ENCODE peak calls at places on chromosomes 4 and X, in five cellular contexts. X, D, K, B and Z are unnamed samples.
A peak's percentile ranks its signal among the peaks of the same experiment; 100 is the strongest.

GRCh38 chrX:19005909-19006308 is 22.0 kb upstream of the PHKA2 start:
- DNase-seq in B (no peak), X (no peak), K (no peak), D (no peak), Z (peak; percentile 16)

GRCh38 chr4:138875886-138876608 is 139.5 kb upstream of the NOCT start:
- DNase-seq in K (no peak), D (no peak), B (no peak), X (no peak), Z (no peak)

GRCh38 chr4:177482367-177482766 is 40.1 kb upstream of the AGA start:
- DNase-seq in D (no peak), B (no peak), X (no peak), K (no peak), Z (no peak)

GRCh38 chr4:77146426-77147399 is 10.3 kb upstream of the CCNG2 start:
- DNase-seq in X (no peak), K (no peak), B (no peak), D (no peak), Z (no peak)

GRCh38 chr4:184444953-184445309 is 29.4 kb downstream of the IRF2 start:
- DNase-seq in X (no peak), B (no peak), K (no peak), D (peak; percentile 40), Z (no peak)

GRCh38 chr4:148029781-148030180 is 297.9 kb downstream of the ARHGAP10 start:
- DNase-seq in X (no peak), D (no peak), B (no peak), K (no peak), Z (no peak)

GRCh38 chr4:80740375-80740774 is 290.1 kb upstream of the BMP3 start:
- DNase-seq in D (no peak), K (no peak), B (no peak), X (no peak), Z (no peak)

GRCh38 chrX:110491846-110492620 is 133.4 kb downstream of the RTL9 start:
- DNase-seq in D (no peak), X (peak; percentile 10), B (no peak), K (no peak), Z (no peak)

GRCh38 chr4:8777320-8778196 is 94.1 kb downstream of the HMX1 start:
- DNase-seq in K (no peak), B (no peak), X (no peak), D (no peak), Z (peak; percentile 56)

GRCh38 chr4:664713-665231 is 9.3 kb downstream of the ATP5ME start:
- DNase-seq in B (peak; percentile 20), X (no peak), K (no peak), D (no peak), Z (no peak)

GRCh38 chrX:74179071-74179470 is 124.9 kb upstream of the ZCCHC13 start:
- DNase-seq in X (no peak), K (no peak), D (no peak), B (no peak), Z (no peak)

GRCh38 chrX:115559672-115560071 is 1.3 kb upstream of the PLS3 start:
- DNase-seq in B (no peak), K (no peak), X (no peak), D (no peak), Z (no peak)

GRCh38 chr4:13527983-13528822 is 16.1 kb downstream of the NKX3-2 start:
- DNase-seq in K (no peak), D (no peak), B (no peak), X (no peak), Z (peak; percentile 82)

GRCh38 chr4:79455216-79455615 is 47.2 kb upstream of the GK2 start:
- DNase-seq in D (no peak), K (no peak), B (no peak), X (no peak), Z (no peak)

GRCh38 chrX:56505866-56506265 is 57.6 kb upstream of the UBQLN2 start:
- DNase-seq in X (no peak), B (no peak), K (no peak), D (no peak), Z (no peak)

GRCh38 chr4:130636486-130636885 is 1540.5 kb downstream of the C4orf33 start:
- DNase-seq in K (no peak), D (no peak), B (no peak), X (peak; percentile 51), Z (no peak)

GRCh38 chr4:123481034-123481433 is 84.4 kb downstream of the SPRY1 start:
- DNase-seq in K (no peak), X (no peak), D (no peak), B (no peak), Z (no peak)

GRCh38 chr4:21790437-21791029 is 158.0 kb downstream of the KCNIP4 start:
- DNase-seq in B (no peak), K (no peak), X (no peak), D (no peak), Z (no peak)

GRCh38 chr4:150315691-150316090 is 237.4 kb downstream of the DCLK2 start:
- DNase-seq in X (no peak), D (no peak), B (no peak), K (no peak), Z (no peak)

GRCh38 chr4:108031427-108032083 is 41.9 kb downstream of the HADH start:
- DNase-seq in B (no peak), D (no peak), K (no peak), X (no peak), Z (no peak)

GRCh38 chr4:153471691-153472080 is 5.5 kb downstream of the TMEM131L start:
- DNase-seq in B (no peak), X (no peak), D (no peak), K (no peak), Z (no peak)

GRCh38 chrX:133838761-133839676 is 146.4 kb downstream of the GPC3 start:
- DNase-seq in K (no peak), B (no peak), D (no peak), X (peak; percentile 44), Z (peak; percentile 72)

GRCh38 chr4:110823251-110823650 is 200.4 kb upstream of the PITX2 start:
- DNase-seq in B (no peak), K (no peak), D (no peak), X (peak; percentile 10), Z (no peak)

GRCh38 chr4:189294570-189294969 is 646.1 kb upstream of the FRG1 start:
- DNase-seq in X (no peak), B (no peak), K (no peak), D (no peak), Z (no peak)

GRCh38 chr4:55318135-55318534 is 27.9 kb upstream of the SRD5A3 start:
- DNase-seq in X (no peak), D (no peak), B (no peak), K (no peak), Z (no peak)

GRCh38 chr4:61889117-61889516 is 689.0 kb downstream of the ADGRL3 start:
- DNase-seq in K (no peak), D (no peak), B (no peak), X (no peak), Z (no peak)

GRCh38 chrX:19981987-19982386 is 8.9 kb downstream of the BCLAF3 start:
- DNase-seq in X (no peak), D (no peak), K (no peak), B (no peak), Z (no peak)

GRCh38 chr4:177041356-177041755 is 248.6 kb upstream of the VEGFC start:
- DNase-seq in K (no peak), X (no peak), D (no peak), B (no peak), Z (no peak)

DNA sequence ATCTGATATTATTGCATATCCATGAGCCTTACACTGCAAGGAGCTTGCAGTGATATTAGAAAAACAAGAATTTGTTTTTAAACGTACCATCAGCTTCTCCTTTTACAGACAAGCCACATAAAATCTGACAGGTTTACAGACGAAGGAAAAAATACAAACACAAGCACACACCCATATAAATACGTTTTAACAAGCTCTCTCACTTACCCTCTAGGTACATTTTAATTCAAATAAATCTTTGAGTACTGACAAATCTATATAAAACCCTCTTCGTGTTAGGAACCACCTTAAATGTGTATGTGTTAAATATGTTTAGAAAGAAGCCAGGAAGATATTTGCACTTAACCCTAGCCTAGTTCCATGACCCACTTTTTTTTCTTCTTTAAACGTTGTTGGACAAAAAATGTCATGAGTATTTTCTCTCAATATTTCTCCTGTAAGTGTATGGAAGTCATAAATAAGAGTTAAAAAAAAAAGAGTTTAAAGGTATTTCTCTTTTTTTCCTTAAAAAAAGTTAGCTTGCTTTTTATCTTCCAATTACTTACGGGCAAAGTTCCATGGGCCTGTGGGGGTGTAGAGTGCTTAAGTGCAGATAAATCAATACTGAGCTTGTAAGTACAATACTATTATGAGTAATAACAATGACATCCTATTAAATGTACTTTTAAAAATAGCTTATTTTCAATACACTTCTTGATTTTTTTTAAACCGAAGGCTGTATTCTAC is 1.5 kb downstream of the ARAP2 start:
- DNase-seq in B (no peak), D (no peak), K (no peak), X (no peak), Z (no peak)
- H3K4me3 ChIP-seq in B (no peak overlapping the region), D (no peak overlapping the region), K (peak overlapping the region; percentile 65), X (no peak overlapping the region), Z (no peak overlapping the region)

DNA sequence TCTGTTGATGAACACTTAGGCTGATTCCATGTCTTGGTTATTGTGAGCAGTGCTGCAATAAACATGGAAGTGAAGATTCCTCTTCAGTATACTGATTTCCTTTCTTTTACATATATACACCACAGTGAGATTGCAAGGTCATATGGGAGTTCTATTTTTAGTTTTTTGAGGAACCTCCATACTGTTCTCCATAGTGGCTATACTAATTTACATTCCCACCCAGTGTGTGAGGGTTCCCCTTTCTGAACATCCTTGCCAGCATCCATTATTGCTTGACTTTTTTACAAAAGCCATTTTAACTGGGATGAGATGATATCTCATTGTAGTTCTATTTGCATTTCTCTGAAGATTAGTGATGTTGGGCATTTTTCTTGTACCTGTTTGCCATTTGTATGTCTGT is 80.5 kb upstream of the GALNT7 start:
- DNase-seq in B (no peak), K (no peak), D (no peak), X (no peak), Z (no peak)
- H3K36me3 ChIP-seq in B (no peaks in the 10 kb centered on the region), K (no peaks in the 10 kb centered on the region), D (no peaks in the 10 kb centered on the region), X (no peaks in the 10 kb centered on the region), Z (no peaks in the 10 kb centered on the region)

GRCh38 chrX:15663439-15663838 is 1.2 kb downstream of the CLTRN start:
- DNase-seq in K (no peak), B (no peak), X (no peak), D (no peak), Z (no peak)
- H3K4me3 ChIP-seq in K (no peak overlapping the region), B (no peak overlapping the region), X (no peak overlapping the region), D (no peak overlapping the region), Z (no peak overlapping the region)

GRCh38 chr4:6701371-6701770 is 7.7 kb downstream of the S100P start:
- DNase-seq in K (no peak), D (no peak), B (no peak), X (no peak), Z (peak; percentile 87)

GRCh38 chr4:6705638-6706037 is 4.0 kb downstream of the MRFAP1L1 start:
- DNase-seq in B (no peak), K (no peak), X (no peak), D (no peak), Z (no peak)

GRCh38 chr4:6706173-6706572 is 3.5 kb downstream of the MRFAP1L1 start:
- DNase-seq in X (no peak), K (no peak), D (no peak), B (no peak), Z (no peak)

GRCh38 chr4:6702761-6703160 is 6.9 kb downstream of the MRFAP1L1 start:
- DNase-seq in B (no peak), K (no peak), X (no peak), D (no peak), Z (no peak)

DNA sequence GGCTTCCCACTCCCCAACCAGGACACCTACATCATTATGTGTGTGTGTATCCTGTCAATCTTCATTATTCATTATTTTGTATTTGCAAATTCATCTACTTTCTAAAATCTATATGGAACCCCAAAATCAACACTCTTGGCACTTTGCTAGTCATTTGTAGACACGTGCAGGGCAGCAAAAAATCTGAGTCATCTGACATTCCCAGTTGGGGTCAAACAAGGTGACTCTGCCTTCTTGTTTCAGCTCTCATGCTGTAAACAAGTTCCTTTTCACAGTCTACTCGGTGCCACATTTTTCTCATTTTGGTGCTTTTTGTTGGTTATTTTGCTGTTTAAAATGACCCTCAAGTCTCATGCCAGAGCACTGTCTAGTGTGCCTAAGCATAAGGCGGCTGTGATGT is 5.9 kb downstream of the MRFAP1L1 start:
- DNase-seq in D (no peak), B (no peak), X (no peak), K (no peak), Z (no peak)
- H3K36me3 ChIP-seq in D (peaks cover 23% of the 10 kb centered on the region), B (no peaks in the 10 kb centered on the region), X (peaks cover 59% of the 10 kb centered on the region), K (no peaks in the 10 kb centered on the region), Z (peaks cover 2% of the 10 kb centered on the region)